ENCODE peak calls at places on chromosomes 16 and 17, in ten cellular contexts. H is CD8-positive, alpha-beta T cell; U is HCT116; V is GM23248; B is T-helper 17 cell; R is fibroblast of lung; P is CD8-positive, alpha-beta memory T cell; A is body of pancreas; J is ovary; Q is H9. T is an unnamed sample.

GRCh38 chr17:7204828-7205461 is 14.7 kb downstream of the DLG4 start:
- DNase-seq in H (peak; percentile 87), U (peak; percentile 43), V (peak; percentile 84), B (peak; percentile 96), R (peak; percentile 79), P (peak; percentile 99), A (peak; percentile 82), J (peak; percentile 96), Q (peak; percentile 99), T (peak; percentile 89)

GRCh38 chr17:45230410-45230786 is 8.7 kb downstream of the FMNL1 start:
- DNase-seq in H (no peak), U (no peak), V (no peak), B (no peak), R (no peak), P (no peak), A (no peak), J (no peak), Q (no peak), T (no peak)

GRCh38 chr17:47935961-47936360 is 5.4 kb upstream of the PNPO start:
- DNase-seq in H (no peak), U (peak; percentile 92), V (peak; percentile 59), B (no peak), R (peak; percentile 89), P (no peak), A (no peak), J (no peak), Q (no peak), T (no peak)

GRCh38 chr17:17401271-17401781 is 75.5 kb upstream of the MED9 start:
- DNase-seq in H (no peak), U (peak; percentile 31), V (peak; percentile 71), B (no peak), R (peak; percentile 43), P (no peak), A (peak; percentile 36), J (no peak), Q (peak; percentile 80), T (no peak)

GRCh38 chr16:73912850-73913249 is 383.8 kb upstream of the PSMD7 start:
- DNase-seq in H (no peak), U (no peak), V (no peak), B (no peak), R (no peak), P (no peak), A (no peak), J (no peak), Q (no peak), T (no peak)

GRCh38 chr16:51430716-51431369 is 279.8 kb upstream of the SALL1 start:
- DNase-seq in H (no peak), U (no peak), V (peak; percentile 22), B (no peak), R (no peak), P (no peak), A (no peak), J (no peak), Q (no peak), T (no peak)

GRCh38 chr17:72602517-72603345 is 481.9 kb downstream of the SOX9 start:
- DNase-seq in H (no peak), U (peak; percentile 72), V (peak; percentile 90), B (no peak), R (peak; percentile 95), P (no peak), A (peak; percentile 56), J (no peak), Q (peak; percentile 87), T (no peak)

GRCh38 chr17:81471804-81472456 is 40.7 kb downstream of the ACTG1 start:
- DNase-seq in H (no peak), U (peak; percentile 99), V (peak; percentile 97), B (no peak), R (peak; percentile 19), P (peak; percentile 25), A (peak; percentile 52), J (peak; percentile 81), Q (peak; percentile 81), T (no peak)

GRCh38 chr17:2405247-2405926 is 4.5 kb upstream of the MNT start:
- DNase-seq in H (no peak), U (no peak), V (peak; percentile 97), B (no peak), R (peak; percentile 89), P (no peak), A (no peak), J (no peak), Q (no peak), T (no peak)

GRCh38 chr16:12497558-12497957 is 306.1 kb downstream of the CPPED1 start:
- DNase-seq in H (no peak), U (no peak), V (no peak), B (no peak), R (no peak), P (no peak), A (no peak), J (no peak), Q (no peak), T (no peak)

GRCh38 chr16:68935008-68935407 is 91.7 kb downstream of the TANGO6 start:
- DNase-seq in H (no peak), U (no peak), V (no peak), B (no peak), R (peak; percentile 12), P (no peak), A (no peak), J (no peak), Q (no peak), T (no peak)

GRCh38 chr17:32266389-32267269 is 997 bp downstream of the RHBDL3 start:
- DNase-seq in H (no peak), U (no peak), V (peak; percentile 30), B (no peak), R (no peak), P (peak; percentile 16), A (peak; percentile 24), J (peak; percentile 49), Q (peak; percentile 69), T (no peak)

GRCh38 chr17:74639704-74640142 is 16.2 kb upstream of the CD300E start:
- DNase-seq in H (no peak), U (no peak), V (no peak), B (no peak), R (no peak), P (no peak), A (no peak), J (no peak), Q (no peak), T (no peak)

GRCh38 chr16:4086153-4086552 is 30.1 kb downstream of the ADCY9 start:
- DNase-seq in H (no peak), U (no peak), V (no peak), B (no peak), R (no peak), P (no peak), A (no peak), J (no peak), Q (no peak), T (peak; percentile 67)

GRCh38 chr16:10676284-10676683 is 18.4 kb downstream of the TEKT5 start:
- DNase-seq in H (no peak), U (no peak), V (no peak), B (no peak), R (no peak), P (no peak), A (no peak), J (no peak), Q (no peak), T (no peak)

GRCh38 chr17:63988741-63989621 is 9.2 kb upstream of the PRR29 start:
- DNase-seq in H (no peak), U (no peak), V (peak; percentile 21), B (no peak), R (no peak), P (no peak), A (peak; percentile 7), J (no peak), Q (peak; percentile 66), T (no peak)

GRCh38 chr17:78359936-78360370 is at the start of gene SOCS3:
- DNase-seq in H (peak; percentile 88), U (peak; percentile 93), V (peak; percentile 99), B (peak; percentile 93), R (peak; percentile 95), P (peak; percentile 94), A (peak; percentile 94), J (peak; percentile 94), Q (peak; percentile 96), T (peak; percentile 99)

GRCh38 chr17:14101976-14102375 is 32.7 kb downstream of the COX10 start:
- DNase-seq in H (no peak), U (no peak), V (no peak), B (no peak), R (no peak), P (no peak), A (no peak), J (no peak), Q (no peak), T (no peak)

GRCh38 chr17:68329331-68329730 is 38.0 kb downstream of the ARSG start:
- DNase-seq in H (no peak), U (no peak), V (no peak), B (no peak), R (no peak), P (no peak), A (no peak), J (no peak), Q (no peak), T (no peak)
- H3K9me3 ChIP-seq in H (no peaks in the 10 kb centered on the region), U (no peaks in the 10 kb centered on the region), V (no peaks in the 10 kb centered on the region), B (no peaks in the 10 kb centered on the region), R (no peaks in the 10 kb centered on the region), P (peaks cover 8% of the 10 kb centered on the region), A (no peaks in the 10 kb centered on the region), J (no peaks in the 10 kb centered on the region), Q (no peaks in the 10 kb centered on the region), T (peaks cover 3% of the 10 kb centered on the region)

GRCh38 chr16:34078697-34079096 is 619.3 kb downstream of the TP53TG3F start:
- DNase-seq in H (no peak), U (no peak), V (no peak), B (no peak), R (peak; percentile 27), P (no peak), A (no peak), J (no peak), Q (no peak), T (no peak)
- H3K9me3 ChIP-seq in H (no peaks in the 10 kb centered on the region), U (peaks cover 70% of the 10 kb centered on the region), V (peaks cover 8% of the 10 kb centered on the region), B (peaks cover 5% of the 10 kb centered on the region), R (no peaks in the 10 kb centered on the region), P (peaks cover 5% of the 10 kb centered on the region), A (no peaks in the 10 kb centered on the region), J (no peaks in the 10 kb centered on the region), Q (peaks cover 96% of the 10 kb centered on the region), T (peaks cover 3% of the 10 kb centered on the region)

DNA sequence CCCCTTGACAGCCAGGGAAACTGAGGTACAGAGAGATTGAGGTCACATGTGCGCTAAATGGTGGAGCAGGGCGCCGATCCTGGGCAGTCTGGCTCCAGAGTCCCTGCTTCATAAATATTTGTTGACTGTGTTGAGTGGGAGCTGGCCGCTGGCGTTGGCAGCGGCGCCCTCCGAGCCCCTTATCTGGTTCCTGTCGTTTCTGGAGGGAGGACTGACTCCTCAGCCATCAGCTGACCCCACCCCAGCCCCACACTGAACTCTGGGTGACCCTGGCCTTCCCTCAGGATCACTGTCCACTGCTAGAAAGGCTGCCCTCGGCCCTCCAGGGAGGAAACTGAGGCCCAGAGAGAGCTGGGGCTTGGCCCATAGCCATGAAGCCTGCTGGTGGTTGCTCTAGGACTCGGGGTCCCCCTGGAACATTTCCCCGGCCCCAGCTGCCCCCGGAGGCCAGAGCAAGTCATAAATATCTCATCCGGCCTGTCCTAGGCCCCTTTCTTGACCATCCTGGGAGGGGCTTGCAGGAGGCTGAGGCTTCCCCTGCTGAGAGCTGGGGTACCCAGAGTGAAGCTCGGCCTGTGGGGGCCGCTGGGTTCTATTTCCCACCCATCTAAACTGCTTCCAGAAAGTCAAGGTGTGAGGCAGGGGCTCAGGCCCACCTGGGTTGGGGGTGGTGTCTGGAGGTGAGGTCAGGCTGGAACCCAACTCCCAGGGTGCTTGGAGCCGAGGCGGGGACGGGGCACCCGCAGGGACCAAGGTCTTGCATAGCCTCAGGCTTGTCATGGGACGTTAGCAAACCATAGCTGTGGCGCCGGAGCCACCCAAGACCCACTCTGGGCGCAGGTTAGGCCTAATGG is 51.6 kb upstream of the GSE1 start:
- DNase-seq in H (no peak), U (no peak), V (no peak), B (no peak), R (no peak), P (no peak), A (no peak), J (no peak), Q (no peak), T (no peak)
- H3K9me3 ChIP-seq in H (no peaks in the 10 kb centered on the region), U (no peaks in the 10 kb centered on the region), V (no peaks in the 10 kb centered on the region), B (no peaks in the 10 kb centered on the region), R (no peaks in the 10 kb centered on the region), P (no peaks in the 10 kb centered on the region), A (no peaks in the 10 kb centered on the region), J (no peaks in the 10 kb centered on the region), Q (no peaks in the 10 kb centered on the region), T (no peaks in the 10 kb centered on the region)

GRCh38 chr17:5182597-5183409 is 8.9 kb downstream of the ZNF594 start:
- DNase-seq in H (no peak), U (no peak), V (no peak), B (no peak), R (no peak), P (no peak), A (no peak), J (no peak), Q (no peak), T (no peak)
- H3K9me3 ChIP-seq in H (peaks cover 41% of the 10 kb centered on the region), U (peaks cover 58% of the 10 kb centered on the region), V (peaks cover 14% of the 10 kb centered on the region), B (peaks cover 38% of the 10 kb centered on the region), R (peaks cover 6% of the 10 kb centered on the region), P (peaks cover 73% of the 10 kb centered on the region), A (no peaks in the 10 kb centered on the region), J (peaks cover 22% of the 10 kb centered on the region), Q (peaks cover 89% of the 10 kb centered on the region), T (peaks cover 98% of the 10 kb centered on the region)